ENCODE peak calls at places on chromosomes 11 and 22, in ten cellular contexts. One of them, this sample, is unnamed.
A peak's percentile ranks its signal among the peaks of the same experiment; 100 is the strongest.

GRCh38 chr22:29043906-29044575 is 17.6 kb downstream of the C22orf31 start:
- DNase-seq in right lobe of liver: no peak
- DNase-seq in Peyer's patch: no peak
- DNase-seq in IMR-90: peak; percentile 66
- DNase-seq in HCT116: no peak
- DNase-seq in endothelial cell of umbilical vein: peak; percentile 49
- DNase-seq in body of pancreas: no peak
- DNase-seq in heart left ventricle: no peak
- DNase-seq in esophagus squamous epithelium: no peak
- DNase-seq in prostate gland: no peak
- DNase-seq in this sample: no peak

GRCh38 chr22:28670691-28671261 is 8.9 kb downstream of the TTC28 start:
- DNase-seq in heart left ventricle: no peak
- DNase-seq in IMR-90: peak; percentile 4
- DNase-seq in endothelial cell of umbilical vein: no peak
- DNase-seq in Peyer's patch: no peak
- DNase-seq in esophagus squamous epithelium: no peak
- DNase-seq in HCT116: no peak
- DNase-seq in right lobe of liver: no peak
- DNase-seq in prostate gland: no peak
- DNase-seq in body of pancreas: no peak
- DNase-seq in this sample: no peak

GRCh38 chr11:94028436-94028835 is 7.3 kb downstream of the HEPHL1 start:
- DNase-seq in HCT116: no peak
- DNase-seq in prostate gland: no peak
- DNase-seq in endothelial cell of umbilical vein: no peak
- DNase-seq in body of pancreas: no peak
- DNase-seq in IMR-90: peak; percentile 81
- DNase-seq in Peyer's patch: no peak
- DNase-seq in right lobe of liver: no peak
- DNase-seq in heart left ventricle: no peak
- DNase-seq in esophagus squamous epithelium: no peak
- DNase-seq in this sample: no peak

GRCh38 chr11:19498986-19499669 is 213.5 kb upstream of the NAV2 start:
- DNase-seq in IMR-90: peak; percentile 58
- DNase-seq in right lobe of liver: no peak
- DNase-seq in esophagus squamous epithelium: no peak
- DNase-seq in heart left ventricle: no peak
- DNase-seq in prostate gland: no peak
- DNase-seq in HCT116: no peak
- DNase-seq in Peyer's patch: no peak
- DNase-seq in endothelial cell of umbilical vein: no peak
- DNase-seq in body of pancreas: no peak
- DNase-seq in this sample: no peak

GRCh38 chr22:38718414-38718813 is 12.7 kb downstream of the GTPBP1 start:
- DNase-seq in Peyer's patch: peak; percentile 87
- DNase-seq in esophagus squamous epithelium: no peak
- DNase-seq in HCT116: peak; percentile 70
- DNase-seq in endothelial cell of umbilical vein: peak; percentile 88
- DNase-seq in prostate gland: peak; percentile 59
- DNase-seq in right lobe of liver: no peak
- DNase-seq in body of pancreas: peak; percentile 77
- DNase-seq in IMR-90: peak; percentile 81
- DNase-seq in heart left ventricle: no peak
- DNase-seq in this sample: peak; percentile 68

GRCh38 chr11:64534391-64534801 is 56.6 kb upstream of the SLC22A12 start:
- DNase-seq in heart left ventricle: no peak
- DNase-seq in HCT116: no peak
- DNase-seq in esophagus squamous epithelium: no peak
- DNase-seq in body of pancreas: no peak
- DNase-seq in prostate gland: no peak
- DNase-seq in endothelial cell of umbilical vein: no peak
- DNase-seq in right lobe of liver: no peak
- DNase-seq in IMR-90: no peak
- DNase-seq in Peyer's patch: peak; percentile 22
- DNase-seq in this sample: no peak

GRCh38 chr11:2739531-2740274 is 39.9 kb upstream of the KCNQ1OT1 start:
- DNase-seq in HCT116: no peak
- DNase-seq in right lobe of liver: no peak
- DNase-seq in body of pancreas: no peak
- DNase-seq in heart left ventricle: no peak
- DNase-seq in endothelial cell of umbilical vein: no peak
- DNase-seq in Peyer's patch: no peak
- DNase-seq in IMR-90: no peak
- DNase-seq in esophagus squamous epithelium: no peak
- DNase-seq in prostate gland: no peak
- DNase-seq in this sample: no peak

GRCh38 chr11:134821422-134821821 is 409.4 kb upstream of the B3GAT1 start:
- DNase-seq in esophagus squamous epithelium: no peak
- DNase-seq in heart left ventricle: no peak
- DNase-seq in body of pancreas: no peak
- DNase-seq in HCT116: no peak
- DNase-seq in right lobe of liver: no peak
- DNase-seq in endothelial cell of umbilical vein: no peak
- DNase-seq in prostate gland: no peak
- DNase-seq in IMR-90: no peak
- DNase-seq in Peyer's patch: no peak
- DNase-seq in this sample: no peak

GRCh38 chr11:95074806-95075563 is 8.3 kb downstream of the SRSF8 start:
- DNase-seq in heart left ventricle: peak; percentile 75
- DNase-seq in esophagus squamous epithelium: no peak
- DNase-seq in body of pancreas: peak; percentile 60
- DNase-seq in endothelial cell of umbilical vein: peak; percentile 34
- DNase-seq in IMR-90: no peak
- DNase-seq in right lobe of liver: peak; percentile 48
- DNase-seq in prostate gland: no peak
- DNase-seq in Peyer's patch: peak; percentile 79
- DNase-seq in HCT116: no peak
- DNase-seq in this sample: peak; percentile 47

GRCh38 chr11:6129634-6130033 is 22.1 kb downstream of the OR56B4 start:
- DNase-seq in body of pancreas: no peak
- DNase-seq in prostate gland: no peak
- DNase-seq in endothelial cell of umbilical vein: peak; percentile 8
- DNase-seq in right lobe of liver: no peak
- DNase-seq in HCT116: no peak
- DNase-seq in esophagus squamous epithelium: no peak
- DNase-seq in heart left ventricle: no peak
- DNase-seq in IMR-90: no peak
- DNase-seq in Peyer's patch: no peak
- DNase-seq in this sample: no peak

GRCh38 chr22:19498866-19499190 is 19.1 kb downstream of the CDC45 start:
- DNase-seq in Peyer's patch: no peak
- DNase-seq in endothelial cell of umbilical vein: no peak
- DNase-seq in prostate gland: no peak
- DNase-seq in body of pancreas: no peak
- DNase-seq in IMR-90: no peak
- DNase-seq in heart left ventricle: no peak
- DNase-seq in HCT116: no peak
- DNase-seq in esophagus squamous epithelium: no peak
- DNase-seq in right lobe of liver: no peak
- DNase-seq in this sample: no peak

GRCh38 chr22:41822289-41823057 is 10.4 kb upstream of the SREBF2 start:
- DNase-seq in HCT116: peak; percentile 62
- DNase-seq in IMR-90: peak; percentile 82
- DNase-seq in endothelial cell of umbilical vein: peak; percentile 65
- DNase-seq in esophagus squamous epithelium: no peak
- DNase-seq in body of pancreas: no peak
- DNase-seq in right lobe of liver: no peak
- DNase-seq in heart left ventricle: no peak
- DNase-seq in Peyer's patch: no peak
- DNase-seq in prostate gland: peak; percentile 58
- DNase-seq in this sample: no peak

GRCh38 chr11:66121453-66121852 is 51.4 kb downstream of the PACS1 start:
- DNase-seq in prostate gland: no peak
- DNase-seq in body of pancreas: no peak
- DNase-seq in endothelial cell of umbilical vein: no peak
- DNase-seq in HCT116: no peak
- DNase-seq in right lobe of liver: no peak
- DNase-seq in Peyer's patch: no peak
- DNase-seq in heart left ventricle: no peak
- DNase-seq in esophagus squamous epithelium: no peak
- DNase-seq in IMR-90: no peak
- DNase-seq in this sample: no peak

GRCh38 chr11:9760180-9760550 is 96.3 kb downstream of the SWAP70 start:
- DNase-seq in body of pancreas: peak; percentile 48
- DNase-seq in IMR-90: peak; percentile 95
- DNase-seq in endothelial cell of umbilical vein: no peak
- DNase-seq in heart left ventricle: peak; percentile 91
- DNase-seq in prostate gland: peak; percentile 55
- DNase-seq in Peyer's patch: peak; percentile 82
- DNase-seq in right lobe of liver: peak; percentile 55
- DNase-seq in HCT116: no peak
- DNase-seq in esophagus squamous epithelium: no peak
- DNase-seq in this sample: peak; percentile 71

GRCh38 chr11:128796275-128796674 is 70.8 kb downstream of the KCNJ1 start:
- DNase-seq in endothelial cell of umbilical vein: no peak
- DNase-seq in esophagus squamous epithelium: no peak
- DNase-seq in heart left ventricle: no peak
- DNase-seq in HCT116: no peak
- DNase-seq in prostate gland: no peak
- DNase-seq in body of pancreas: no peak
- DNase-seq in IMR-90: peak; percentile 79
- DNase-seq in Peyer's patch: no peak
- DNase-seq in right lobe of liver: no peak
- DNase-seq in this sample: no peak
- H3K36me3 ChIP-seq in endothelial cell of umbilical vein: peaks cover 31% of the 10 kb centered on the region
- H3K36me3 ChIP-seq in esophagus squamous epithelium: peaks cover 13% of the 10 kb centered on the region
- H3K36me3 ChIP-seq in heart left ventricle: no peaks in the 10 kb centered on the region
- H3K36me3 ChIP-seq in HCT116: no peaks in the 10 kb centered on the region
- H3K36me3 ChIP-seq in prostate gland: no peaks in the 10 kb centered on the region
- H3K36me3 ChIP-seq in body of pancreas: no peaks in the 10 kb centered on the region
- H3K36me3 ChIP-seq in IMR-90: peaks cover 2% of the 10 kb centered on the region
- H3K36me3 ChIP-seq in Peyer's patch: no peaks in the 10 kb centered on the region
- H3K36me3 ChIP-seq in right lobe of liver: no peaks in the 10 kb centered on the region
- H3K36me3 ChIP-seq in this sample: no peaks in the 10 kb centered on the region

DNA sequence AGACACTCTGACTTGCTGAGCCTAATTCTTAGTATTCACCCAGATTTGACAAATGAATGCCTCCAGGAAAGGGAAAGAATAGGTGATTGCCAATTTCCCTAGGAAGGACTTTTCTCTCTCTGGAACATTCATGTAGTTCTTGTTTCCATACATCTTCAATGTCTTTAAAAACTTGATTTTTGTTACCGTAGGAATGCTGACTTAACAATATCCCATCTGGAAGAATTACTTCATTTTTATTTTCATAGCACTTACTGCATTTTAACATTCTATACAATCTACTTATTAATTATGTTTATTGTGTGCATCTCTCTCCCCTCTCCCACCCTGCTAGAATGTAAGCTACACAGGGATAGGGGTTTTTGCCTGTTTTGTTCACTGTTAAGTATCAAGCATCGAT is 66.6 kb downstream of the SLC5A12 start:
- DNase-seq in heart left ventricle: no peak
- DNase-seq in Peyer's patch: no peak
- DNase-seq in right lobe of liver: no peak
- DNase-seq in prostate gland: no peak
- DNase-seq in endothelial cell of umbilical vein: no peak
- DNase-seq in HCT116: no peak
- DNase-seq in body of pancreas: no peak
- DNase-seq in esophagus squamous epithelium: no peak
- DNase-seq in IMR-90: no peak
- DNase-seq in this sample: no peak
- TF ChIP-seq POLR2A in heart left ventricle: no peak
- TF ChIP-seq POLR2A in Peyer's patch: no peak
- TF ChIP-seq POLR2A in right lobe of liver: no peak
- TF ChIP-seq POLR2A in prostate gland: no peak
- TF ChIP-seq POLR2A in endothelial cell of umbilical vein: no peak
- TF ChIP-seq POLR2A in HCT116: no peak
- TF ChIP-seq POLR2A in body of pancreas: no peak
- TF ChIP-seq POLR2A in esophagus squamous epithelium: no peak
- TF ChIP-seq POLR2A in IMR-90: no peak
- TF ChIP-seq POLR2A in this sample: no peak

DNA sequence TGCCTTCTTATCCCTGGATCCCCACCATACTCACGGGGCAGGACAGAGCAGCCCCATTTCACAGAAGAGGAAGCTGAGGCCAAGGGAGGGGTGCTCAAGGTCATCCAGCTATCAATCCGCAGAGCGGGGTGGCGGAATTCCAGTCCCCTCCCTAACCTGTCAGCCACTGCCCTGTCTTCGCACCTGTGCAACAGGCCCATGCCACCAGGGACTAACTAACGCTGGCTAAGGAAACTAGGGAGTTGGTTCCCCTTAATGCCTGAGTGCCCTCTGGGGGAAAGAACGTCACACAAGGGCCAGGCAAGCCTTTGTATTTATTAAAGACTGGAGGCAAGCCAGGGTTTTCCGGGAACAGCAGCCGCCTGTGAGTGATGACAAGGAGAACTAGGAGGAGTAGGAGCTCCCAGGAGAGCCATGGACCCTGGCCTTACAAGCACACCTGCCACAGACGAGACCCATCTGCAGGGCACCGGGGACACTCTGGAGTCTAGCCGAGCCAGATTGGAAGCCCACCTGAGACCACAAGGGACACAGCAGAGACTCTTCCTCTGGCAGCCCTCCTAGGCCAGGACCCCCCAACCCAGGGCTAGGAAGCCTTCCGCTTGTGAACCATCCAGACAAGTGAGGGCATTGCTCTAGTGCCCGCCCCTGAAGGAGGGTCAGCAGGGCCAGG is 64.4 kb downstream of the MYH9 start:
- DNase-seq in Peyer's patch: peak; percentile 64
- DNase-seq in IMR-90: peak; percentile 71
- DNase-seq in endothelial cell of umbilical vein: peak; percentile 77
- DNase-seq in heart left ventricle: peak; percentile 83
- DNase-seq in right lobe of liver: no peak
- DNase-seq in prostate gland: peak; percentile 88
- DNase-seq in esophagus squamous epithelium: no peak
- DNase-seq in HCT116: no peak
- DNase-seq in body of pancreas: no peak
- DNase-seq in this sample: peak; percentile 81
- H3K36me3 ChIP-seq in Peyer's patch: peaks cover 2% of the 10 kb centered on the region
- H3K36me3 ChIP-seq in IMR-90: peaks cover 91% of the 10 kb centered on the region
- H3K36me3 ChIP-seq in endothelial cell of umbilical vein: peaks cover 72% of the 10 kb centered on the region
- H3K36me3 ChIP-seq in heart left ventricle: peaks cover 48% of the 10 kb centered on the region
- H3K36me3 ChIP-seq in right lobe of liver: peaks cover 89% of the 10 kb centered on the region
- H3K36me3 ChIP-seq in prostate gland: peaks cover 49% of the 10 kb centered on the region
- H3K36me3 ChIP-seq in esophagus squamous epithelium: peaks cover 95% of the 10 kb centered on the region
- H3K36me3 ChIP-seq in HCT116: peaks cover 88% of the 10 kb centered on the region
- H3K36me3 ChIP-seq in body of pancreas: peaks cover 69% of the 10 kb centered on the region
- H3K36me3 ChIP-seq in this sample: peaks cover 9% of the 10 kb centered on the region

DNA sequence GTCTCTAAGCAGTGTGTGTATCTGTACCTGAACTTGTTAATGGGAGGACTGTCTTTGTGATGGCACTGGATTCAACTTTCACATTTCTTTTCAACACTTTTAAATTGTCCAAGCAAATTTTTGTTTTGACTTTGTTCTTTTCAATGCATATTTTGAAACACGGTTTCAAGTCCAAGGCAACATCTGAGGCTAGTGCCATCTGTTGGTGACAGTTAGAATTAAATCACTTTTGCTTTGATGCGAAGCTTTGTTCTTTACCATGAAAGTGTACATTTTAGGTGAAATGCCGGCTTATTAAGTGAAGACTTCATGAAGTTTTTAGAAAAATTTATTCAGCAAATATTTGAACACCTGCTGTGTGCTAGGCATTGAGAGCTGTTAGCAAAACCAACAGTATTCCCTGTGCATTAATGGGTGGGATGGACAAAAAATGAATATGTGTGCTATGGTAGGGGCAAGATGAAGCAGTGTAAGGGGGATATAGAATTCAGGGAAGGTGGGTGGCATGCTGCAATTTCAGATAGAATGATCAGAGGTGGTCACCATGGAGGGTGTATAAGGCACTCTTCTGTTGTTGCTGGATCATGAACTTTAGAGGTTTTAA is 70.2 kb downstream of the DDX10 start:
- DNase-seq in HCT116: peak; percentile 8
- DNase-seq in esophagus squamous epithelium: no peak
- DNase-seq in body of pancreas: no peak
- DNase-seq in endothelial cell of umbilical vein: peak; percentile 44
- DNase-seq in right lobe of liver: no peak
- DNase-seq in heart left ventricle: no peak
- DNase-seq in Peyer's patch: no peak
- DNase-seq in prostate gland: no peak
- DNase-seq in IMR-90: peak; percentile 19
- DNase-seq in this sample: no peak
- TF ChIP-seq POLR2A in HCT116: no peak
- TF ChIP-seq POLR2A in esophagus squamous epithelium: no peak
- TF ChIP-seq POLR2A in body of pancreas: no peak
- TF ChIP-seq POLR2A in endothelial cell of umbilical vein: no peak
- TF ChIP-seq POLR2A in right lobe of liver: no peak
- TF ChIP-seq POLR2A in heart left ventricle: no peak
- TF ChIP-seq POLR2A in Peyer's patch: no peak
- TF ChIP-seq POLR2A in prostate gland: no peak
- TF ChIP-seq POLR2A in IMR-90: no peak
- TF ChIP-seq POLR2A in this sample: no peak